ENCODE peak calls at places on chromosomes 5 and 9, in six cellular contexts. S, O, J, A, X and N are unnamed samples.

GRCh38 chr5:73213566-73213998 is 40.6 kb downstream of the TMEM174 start:
- DNase-seq in J (no peak), X (no peak), A (no peak), S (peak; percentile 25), O (no peak), N (no peak)

GRCh38 chr5:108430931-108431608 is 49.2 kb upstream of the FBXL17 start:
- DNase-seq in S (no peak), A (no peak), J (no peak), O (no peak), X (no peak), N (no peak)

GRCh38 chr5:95715799-95716461 is 15.2 kb upstream of the RHOBTB3 start:
- DNase-seq in S (no peak), A (peak; percentile 63), O (no peak), J (no peak), X (no peak), N (no peak)

GRCh38 chr5:72878854-72879253 is 62.4 kb downstream of the TNPO1 start:
- DNase-seq in X (no peak), A (no peak), S (no peak), O (no peak), J (no peak), N (no peak)

GRCh38 chr9:87643778-87644570 is 81.9 kb upstream of the CTSL start:
- DNase-seq in A (no peak), O (no peak), S (no peak), X (no peak), J (no peak), N (peak; percentile 11)

GRCh38 chr9:127165096-127165495 is 42.7 kb upstream of the ANGPTL2 start:
- DNase-seq in A (no peak), J (no peak), X (no peak), S (no peak), O (no peak), N (no peak)

GRCh38 chr5:9483251-9483650 is 62.6 kb downstream of the SEMA5A start:
- DNase-seq in J (no peak), S (no peak), X (no peak), A (no peak), O (no peak), N (no peak)

GRCh38 chr5:163350083-163350482 is 87.3 kb upstream of the CCNG1 start:
- DNase-seq in O (no peak), S (no peak), X (no peak), J (no peak), A (no peak), N (no peak)

GRCh38 chr9:93900436-93900819 is 54.7 kb downstream of the BARX1 start:
- DNase-seq in A (no peak), J (no peak), O (no peak), X (no peak), S (no peak), N (no peak)

GRCh38 chr9:96565684-96566360 is 53.8 kb downstream of the CDC14B start:
- DNase-seq in A (no peak), J (no peak), O (no peak), S (no peak), X (no peak), N (no peak)

GRCh38 chr9:2681981-2682380 is 35.3 kb upstream of the KCNV2 start:
- DNase-seq in J (no peak), X (no peak), A (no peak), O (no peak), S (no peak), N (no peak)

GRCh38 chr5:132365213-132365612 is 4.3 kb upstream of the SLC22A5 start:
- DNase-seq in X (no peak), J (peak; percentile 66), S (no peak), O (peak; percentile 54), A (peak; percentile 59), N (no peak)

GRCh38 chr5:111853748-111854147 is 96.8 kb upstream of the NREP start:
- DNase-seq in O (no peak), A (no peak), X (no peak), S (peak; percentile 41), J (no peak), N (no peak)

GRCh38 chr5:149581192-149581861 is at the start of gene ARHGEF37:
- DNase-seq in X (no peak), O (peak; percentile 12), J (no peak), S (no peak), A (peak; percentile 33), N (no peak)

GRCh38 chr5:138685052-138685755 is 68.0 kb upstream of the CTNNA1 start:
- DNase-seq in A (no peak), S (no peak), J (no peak), X (no peak), O (no peak), N (no peak)

GRCh38 chr5:40389591-40389990 is 290.1 kb upstream of the PTGER4 start:
- DNase-seq in S (no peak), X (no peak), J (no peak), O (no peak), A (no peak), N (no peak)

GRCh38 chr5:135223891-135224625 is 175.0 kb downstream of the MACROH2A1 start:
- DNase-seq in A (no peak), O (no peak), X (no peak), J (no peak), S (no peak), N (no peak)

GRCh38 chr5:58410441-58410840 is 49.4 kb downstream of the PLK2 start:
- DNase-seq in A (no peak), J (no peak), X (no peak), O (no peak), S (no peak), N (no peak)

GRCh38 chr5:142937265-142937877 is 167.2 kb downstream of the ARHGAP26 start:
- DNase-seq in J (no peak), X (no peak), A (no peak), O (no peak), S (no peak), N (no peak)

GRCh38 chr5:155983954-155984353 is 343.0 kb upstream of the SGCD start:
- DNase-seq in J (no peak), A (no peak), X (no peak), S (no peak), O (no peak), N (no peak)

GRCh38 chr9:12776775-12777055 is 1.9 kb downstream of the LURAP1L start:
- DNase-seq in O (no peak), A (no peak), J (no peak), S (no peak), X (no peak), N (no peak)

GRCh38 chr9:80811003-80811402 is 878.3 kb downstream of the TLE1 start:
- DNase-seq in A (no peak), O (no peak), X (no peak), J (no peak), S (no peak), N (no peak)

DNA sequence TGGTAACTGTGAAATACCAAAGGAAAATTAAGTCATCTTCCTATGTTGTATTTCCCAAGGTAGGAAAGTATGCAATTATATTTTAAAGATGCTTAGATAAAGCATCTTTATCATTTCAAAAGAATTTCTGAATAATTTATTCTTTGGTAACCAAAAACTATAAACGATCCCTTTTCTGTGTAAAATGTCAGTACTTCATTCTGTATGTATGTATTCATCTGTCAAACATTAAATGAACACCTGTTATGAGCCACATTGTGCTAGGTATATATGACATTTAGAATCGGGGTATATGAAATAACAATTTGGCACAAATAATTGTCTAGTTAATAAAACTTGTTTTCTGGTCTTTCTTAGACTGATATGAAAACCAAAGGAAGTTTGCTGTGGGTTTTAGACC is 89.4 kb upstream of the DHFR start:
- DNase-seq in S (no peak), O (no peak), X (no peak), A (no peak), J (no peak), N (no peak)
- H3K4me3 ChIP-seq in S (no peak overlapping the region), O (no peak overlapping the region), X (no peak overlapping the region), A (no peak overlapping the region), J (no peak overlapping the region), N (no peak overlapping the region)

DNA sequence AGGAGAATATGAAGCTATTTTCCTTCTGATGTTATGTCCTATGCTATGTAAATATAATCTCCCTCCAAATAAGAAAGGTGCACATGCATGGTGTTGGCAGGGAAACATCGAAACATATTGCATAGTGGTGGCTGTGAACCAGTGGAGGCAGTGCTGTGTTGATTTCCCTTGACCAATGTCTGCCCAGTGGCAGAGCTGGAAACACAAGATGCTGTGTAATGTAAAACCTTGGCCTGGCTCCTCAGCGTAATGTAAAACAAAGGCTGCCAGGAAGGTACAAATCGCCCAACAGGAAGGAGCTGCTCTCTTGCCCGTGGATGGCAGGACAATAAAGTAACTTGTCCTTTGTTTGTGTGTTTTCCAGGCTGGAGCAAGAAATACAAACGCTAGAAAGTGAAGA is 143.4 kb downstream of the PALM2AKAP2 start:
- DNase-seq in J (no peak), A (no peak), S (no peak), X (no peak), O (no peak), N (no peak)
- TF ChIP-seq ZNF274 in J (no peak), A (no peak), S (no peak), X (no peak), O (no peak), N (no peak)

DNA sequence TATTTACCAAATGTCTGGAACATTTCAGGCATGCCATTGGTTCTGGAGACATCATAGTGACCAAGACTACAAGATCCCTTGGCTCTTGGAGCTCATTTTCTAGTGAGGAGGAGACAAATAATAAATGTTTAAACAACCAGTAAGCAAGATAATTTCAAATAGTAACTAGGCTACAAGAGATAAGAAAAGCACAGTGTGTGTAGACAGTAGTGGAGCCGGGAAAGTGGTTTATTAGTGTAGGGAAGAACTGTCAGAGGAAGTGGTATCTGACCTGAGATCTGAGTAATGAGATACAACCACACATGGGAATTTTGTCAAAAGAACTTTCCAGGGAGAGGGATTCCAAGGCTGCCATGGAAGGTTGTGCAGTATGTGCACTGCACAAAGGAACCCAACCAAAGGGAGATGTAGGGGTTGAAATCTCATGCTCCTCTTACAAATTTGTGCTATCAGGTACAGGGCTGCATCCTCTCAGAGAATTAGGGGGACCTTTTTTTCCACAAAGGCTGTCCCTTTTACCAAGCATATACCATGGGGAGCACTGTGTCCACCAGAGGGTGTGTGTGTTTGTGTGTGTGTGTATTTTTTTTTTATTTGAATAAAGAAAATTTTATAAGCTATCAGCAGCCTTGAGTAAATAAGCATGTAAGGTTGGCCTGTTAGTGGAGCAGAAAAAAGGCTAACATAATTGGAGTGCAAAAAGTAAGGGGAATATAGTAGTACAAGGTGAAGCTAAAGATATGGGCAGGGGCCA is 1279.0 kb upstream of the WWC1 start:
- DNase-seq in J (no peak), X (no peak), A (no peak), S (no peak), O (no peak), N (no peak)
- H3K27me3 ChIP-seq in J (no peaks in the 10 kb centered on the region), X (no peaks in the 10 kb centered on the region), A (no peaks in the 10 kb centered on the region), S (no peaks in the 10 kb centered on the region), O (no peaks in the 10 kb centered on the region), N (no peaks in the 10 kb centered on the region)

GRCh38 chr9:130604295-130604694 is 24.9 kb downstream of the FUBP3 start:
- DNase-seq in X (no peak), S (no peak), J (no peak), A (no peak), O (no peak), N (no peak)
- H3K4me3 ChIP-seq in X (no peak overlapping the region), S (no peak overlapping the region), J (no peak overlapping the region), A (no peak overlapping the region), O (no peak overlapping the region), N (no peak overlapping the region)